ENCODE peak calls at places on chromosomes 13 and 19, in ten cellular contexts. One of them, this sample, is unnamed.
A peak's percentile ranks its signal among the peaks of the same experiment; 100 is the strongest.

GRCh38 chr13:36131215-36131930 is at the start of gene DCLK1:
- DNase-seq in GOT3: no peak
- DNase-seq in RPMI7951: no peak
- DNase-seq in HFFc6: no peak
- DNase-seq in NCI-H748 treated with DMSO at 0.1 percent for 48 hours: peak; percentile 71
- DNase-seq in DMS153: peak; percentile 16
- DNase-seq in activated naive CD4-positive, alpha-beta T cell treated with anti-CD3 and anti-CD28 coated beads for 36 hours: no peak
- DNase-seq in stimulated activated CD4-positive, alpha-beta T cell treated with anti-CD3 and anti-CD28 coated beads, Interleukin-4, amount 100 ng/mL, for 4 hours: no peak
- DNase-seq in left lung: peak; percentile 47
- DNase-seq in stromal cell of bone marrow: peak; percentile 59
- DNase-seq in this sample: peak; percentile 75

GRCh38 chr13:103469771-103470170 is 403.6 kb upstream of the SLC10A2 start:
- DNase-seq in HFFc6: no peak
- DNase-seq in stromal cell of bone marrow: no peak
- DNase-seq in activated naive CD4-positive, alpha-beta T cell treated with anti-CD3 and anti-CD28 coated beads for 36 hours: no peak
- DNase-seq in NCI-H748 treated with DMSO at 0.1 percent for 48 hours: no peak
- DNase-seq in RPMI7951: no peak
- DNase-seq in DMS153: no peak
- DNase-seq in left lung: no peak
- DNase-seq in stimulated activated CD4-positive, alpha-beta T cell treated with anti-CD3 and anti-CD28 coated beads, Interleukin-4, amount 100 ng/mL, for 4 hours: no peak
- DNase-seq in GOT3: no peak
- DNase-seq in this sample: no peak

GRCh38 chr19:15264061-15264932 is 32.0 kb upstream of the EPHX3 start:
- DNase-seq in HFFc6: peak; percentile 50
- DNase-seq in GOT3: no peak
- DNase-seq in stimulated activated CD4-positive, alpha-beta T cell treated with anti-CD3 and anti-CD28 coated beads, Interleukin-4, amount 100 ng/mL, for 4 hours: peak; percentile 58
- DNase-seq in DMS153: no peak
- DNase-seq in left lung: peak; percentile 65
- DNase-seq in NCI-H748 treated with DMSO at 0.1 percent for 48 hours: no peak
- DNase-seq in RPMI7951: peak; percentile 47
- DNase-seq in stromal cell of bone marrow: no peak
- DNase-seq in activated naive CD4-positive, alpha-beta T cell treated with anti-CD3 and anti-CD28 coated beads for 36 hours: peak; percentile 82
- DNase-seq in this sample: peak; percentile 86

GRCh38 chr19:35903550-35904179 is 1.3 kb downstream of the HCST start:
- DNase-seq in DMS153: peak; percentile 79
- DNase-seq in NCI-H748 treated with DMSO at 0.1 percent for 48 hours: no peak
- DNase-seq in left lung: peak; percentile 92
- DNase-seq in RPMI7951: peak; percentile 91
- DNase-seq in GOT3: no peak
- DNase-seq in stromal cell of bone marrow: no peak
- DNase-seq in HFFc6: peak; percentile 80
- DNase-seq in stimulated activated CD4-positive, alpha-beta T cell treated with anti-CD3 and anti-CD28 coated beads, Interleukin-4, amount 100 ng/mL, for 4 hours: peak; percentile 96
- DNase-seq in activated naive CD4-positive, alpha-beta T cell treated with anti-CD3 and anti-CD28 coated beads for 36 hours: peak; percentile 95
- DNase-seq in this sample: peak; percentile 94

GRCh38 chr19:40605201-40605971 is 4.2 kb downstream of the LTBP4 start:
- DNase-seq in activated naive CD4-positive, alpha-beta T cell treated with anti-CD3 and anti-CD28 coated beads for 36 hours: peak; percentile 82
- DNase-seq in GOT3: peak; percentile 53
- DNase-seq in HFFc6: no peak
- DNase-seq in NCI-H748 treated with DMSO at 0.1 percent for 48 hours: peak; percentile 72
- DNase-seq in RPMI7951: peak; percentile 77
- DNase-seq in stimulated activated CD4-positive, alpha-beta T cell treated with anti-CD3 and anti-CD28 coated beads, Interleukin-4, amount 100 ng/mL, for 4 hours: peak; percentile 92
- DNase-seq in DMS153: peak; percentile 72
- DNase-seq in left lung: peak; percentile 88
- DNase-seq in stromal cell of bone marrow: no peak
- DNase-seq in this sample: peak; percentile 92

GRCh38 chr13:64529874-64530485 is 2700.2 kb downstream of the PCDH9 start:
- DNase-seq in left lung: no peak
- DNase-seq in GOT3: no peak
- DNase-seq in DMS153: no peak
- DNase-seq in HFFc6: no peak
- DNase-seq in activated naive CD4-positive, alpha-beta T cell treated with anti-CD3 and anti-CD28 coated beads for 36 hours: peak; percentile 7
- DNase-seq in stimulated activated CD4-positive, alpha-beta T cell treated with anti-CD3 and anti-CD28 coated beads, Interleukin-4, amount 100 ng/mL, for 4 hours: no peak
- DNase-seq in NCI-H748 treated with DMSO at 0.1 percent for 48 hours: peak; percentile 9
- DNase-seq in RPMI7951: peak; percentile 3
- DNase-seq in stromal cell of bone marrow: no peak
- DNase-seq in this sample: no peak

GRCh38 chr19:44653977-44654784 is 10.5 kb downstream of the PVR start:
- DNase-seq in stromal cell of bone marrow: no peak
- DNase-seq in activated naive CD4-positive, alpha-beta T cell treated with anti-CD3 and anti-CD28 coated beads for 36 hours: peak; percentile 91
- DNase-seq in NCI-H748 treated with DMSO at 0.1 percent for 48 hours: no peak
- DNase-seq in DMS153: no peak
- DNase-seq in stimulated activated CD4-positive, alpha-beta T cell treated with anti-CD3 and anti-CD28 coated beads, Interleukin-4, amount 100 ng/mL, for 4 hours: peak; percentile 65
- DNase-seq in HFFc6: no peak
- DNase-seq in left lung: peak; percentile 86
- DNase-seq in RPMI7951: peak; percentile 44
- DNase-seq in GOT3: no peak
- DNase-seq in this sample: peak; percentile 88

GRCh38 chr13:40438999-40439797 is 227.2 kb downstream of the FOXO1 start:
- DNase-seq in HFFc6: no peak
- DNase-seq in left lung: no peak
- DNase-seq in stromal cell of bone marrow: no peak
- DNase-seq in NCI-H748 treated with DMSO at 0.1 percent for 48 hours: no peak
- DNase-seq in stimulated activated CD4-positive, alpha-beta T cell treated with anti-CD3 and anti-CD28 coated beads, Interleukin-4, amount 100 ng/mL, for 4 hours: peak; percentile 40
- DNase-seq in GOT3: no peak
- DNase-seq in activated naive CD4-positive, alpha-beta T cell treated with anti-CD3 and anti-CD28 coated beads for 36 hours: peak; percentile 54
- DNase-seq in RPMI7951: peak; percentile 58
- DNase-seq in DMS153: no peak
- DNase-seq in this sample: no peak

GRCh38 chr13:53141336-53141735 is 112.7 kb downstream of the OLFM4 start:
- DNase-seq in RPMI7951: no peak
- DNase-seq in left lung: no peak
- DNase-seq in NCI-H748 treated with DMSO at 0.1 percent for 48 hours: no peak
- DNase-seq in activated naive CD4-positive, alpha-beta T cell treated with anti-CD3 and anti-CD28 coated beads for 36 hours: no peak
- DNase-seq in stromal cell of bone marrow: no peak
- DNase-seq in stimulated activated CD4-positive, alpha-beta T cell treated with anti-CD3 and anti-CD28 coated beads, Interleukin-4, amount 100 ng/mL, for 4 hours: no peak
- DNase-seq in HFFc6: no peak
- DNase-seq in DMS153: no peak
- DNase-seq in GOT3: no peak
- DNase-seq in this sample: no peak

GRCh38 chr19:45645068-45645630 is 6.0 kb upstream of the EML2 start:
- DNase-seq in GOT3: no peak
- DNase-seq in RPMI7951: no peak
- DNase-seq in stimulated activated CD4-positive, alpha-beta T cell treated with anti-CD3 and anti-CD28 coated beads, Interleukin-4, amount 100 ng/mL, for 4 hours: no peak
- DNase-seq in activated naive CD4-positive, alpha-beta T cell treated with anti-CD3 and anti-CD28 coated beads for 36 hours: peak; percentile 37
- DNase-seq in NCI-H748 treated with DMSO at 0.1 percent for 48 hours: no peak
- DNase-seq in DMS153: no peak
- DNase-seq in left lung: no peak
- DNase-seq in stromal cell of bone marrow: no peak
- DNase-seq in HFFc6: no peak
- DNase-seq in this sample: peak; percentile 65

GRCh38 chr19:53988981-53989380 is 2.5 kb upstream of the CACNG6 start:
- DNase-seq in NCI-H748 treated with DMSO at 0.1 percent for 48 hours: no peak
- DNase-seq in RPMI7951: no peak
- DNase-seq in stromal cell of bone marrow: no peak
- DNase-seq in activated naive CD4-positive, alpha-beta T cell treated with anti-CD3 and anti-CD28 coated beads for 36 hours: no peak
- DNase-seq in GOT3: no peak
- DNase-seq in left lung: no peak
- DNase-seq in stimulated activated CD4-positive, alpha-beta T cell treated with anti-CD3 and anti-CD28 coated beads, Interleukin-4, amount 100 ng/mL, for 4 hours: no peak
- DNase-seq in HFFc6: no peak
- DNase-seq in DMS153: no peak
- DNase-seq in this sample: no peak

GRCh38 chr13:73610799-73611592 is 523.2 kb downstream of the KLF12 start:
- DNase-seq in HFFc6: no peak
- DNase-seq in RPMI7951: no peak
- DNase-seq in stimulated activated CD4-positive, alpha-beta T cell treated with anti-CD3 and anti-CD28 coated beads, Interleukin-4, amount 100 ng/mL, for 4 hours: no peak
- DNase-seq in left lung: no peak
- DNase-seq in stromal cell of bone marrow: no peak
- DNase-seq in GOT3: no peak
- DNase-seq in DMS153: no peak
- DNase-seq in activated naive CD4-positive, alpha-beta T cell treated with anti-CD3 and anti-CD28 coated beads for 36 hours: no peak
- DNase-seq in NCI-H748 treated with DMSO at 0.1 percent for 48 hours: no peak
- DNase-seq in this sample: no peak

GRCh38 chr13:97226013-97226412 is 3.9 kb downstream of the MBNL2 start:
- DNase-seq in GOT3: no peak
- DNase-seq in activated naive CD4-positive, alpha-beta T cell treated with anti-CD3 and anti-CD28 coated beads for 36 hours: no peak
- DNase-seq in NCI-H748 treated with DMSO at 0.1 percent for 48 hours: peak; percentile 21
- DNase-seq in HFFc6: no peak
- DNase-seq in left lung: no peak
- DNase-seq in stromal cell of bone marrow: no peak
- DNase-seq in DMS153: peak; percentile 33
- DNase-seq in RPMI7951: no peak
- DNase-seq in stimulated activated CD4-positive, alpha-beta T cell treated with anti-CD3 and anti-CD28 coated beads, Interleukin-4, amount 100 ng/mL, for 4 hours: no peak
- DNase-seq in this sample: no peak

GRCh38 chr19:42148270-42148669 is 16.0 kb upstream of the POU2F2 start:
- DNase-seq in NCI-H748 treated with DMSO at 0.1 percent for 48 hours: no peak
- DNase-seq in GOT3: no peak
- DNase-seq in activated naive CD4-positive, alpha-beta T cell treated with anti-CD3 and anti-CD28 coated beads for 36 hours: no peak
- DNase-seq in stimulated activated CD4-positive, alpha-beta T cell treated with anti-CD3 and anti-CD28 coated beads, Interleukin-4, amount 100 ng/mL, for 4 hours: no peak
- DNase-seq in left lung: no peak
- DNase-seq in HFFc6: no peak
- DNase-seq in RPMI7951: no peak
- DNase-seq in DMS153: no peak
- DNase-seq in stromal cell of bone marrow: no peak
- DNase-seq in this sample: no peak

GRCh38 chr19:48627211-48627864 is 8.0 kb downstream of the SPHK2 start:
- DNase-seq in NCI-H748 treated with DMSO at 0.1 percent for 48 hours: no peak
- DNase-seq in RPMI7951: no peak
- DNase-seq in DMS153: no peak
- DNase-seq in GOT3: no peak
- DNase-seq in HFFc6: no peak
- DNase-seq in activated naive CD4-positive, alpha-beta T cell treated with anti-CD3 and anti-CD28 coated beads for 36 hours: no peak
- DNase-seq in stromal cell of bone marrow: no peak
- DNase-seq in stimulated activated CD4-positive, alpha-beta T cell treated with anti-CD3 and anti-CD28 coated beads, Interleukin-4, amount 100 ng/mL, for 4 hours: no peak
- DNase-seq in left lung: no peak
- DNase-seq in this sample: peak; percentile 66